ENCODE peak calls at places on chromosome 20, in seven cellular contexts. G is cardiac fibroblast; B is ecto neural progenitor cell; Z is stimulated activated CD4-positive, alpha-beta T cell treated with anti-CD3 and anti-CD28 coated beads, Interleukin-15, amount 100 ng/mL, for 1 hour; J is hepatocyte; I is GM04504; F is anterior cingulate cortex. K is an unnamed sample.
A peak's percentile ranks its signal among the peaks of the same experiment; 100 is the strongest.

GRCh38 chr20:23225407-23226060 is 125.1 kb upstream of the NXT1 start:
- DNase-seq in Z (no peak), F (peak; percentile 18), B (no peak), G (peak; percentile 96), I (peak; percentile 62), J (peak; percentile 81), K (no peak)

GRCh38 chr20:25254571-25254970 is 6.7 kb downstream of the PYGB start:
- DNase-seq in I (no peak), J (no peak), F (no peak), Z (no peak), G (no peak), B (no peak), K (no peak)

GRCh38 chr20:64083380-64084208 is 604 bp downstream of the LKAAEAR1 start:
- DNase-seq in I (no peak), Z (peak; percentile 30), F (no peak), G (peak; percentile 70), B (peak; percentile 89), J (peak; percentile 92), K (no peak)

GRCh38 chr20:47588158-47588557 is 86.5 kb downstream of the NCOA3 start:
- DNase-seq in J (no peak), B (no peak), I (no peak), Z (no peak), F (no peak), G (no peak), K (no peak)

GRCh38 chr20:41003143-41003932 is 25.3 kb upstream of the TOP1 start:
- DNase-seq in J (peak; percentile 87), G (peak; percentile 99), F (no peak), Z (peak; percentile 34), I (peak; percentile 94), B (no peak), K (peak; percentile 97)

GRCh38 chr20:48684501-48685041 is 143.2 kb downstream of the PREX1 start:
- DNase-seq in B (no peak), J (no peak), Z (no peak), G (no peak), I (no peak), F (no peak), K (no peak)

GRCh38 chr20:25226433-25227316 is 21.2 kb upstream of the PYGB start:
- DNase-seq in Z (no peak), G (no peak), B (no peak), I (no peak), J (no peak), F (no peak), K (no peak)

GRCh38 chr20:44552950-44553908 is 29.1 kb upstream of the PKIG start:
- DNase-seq in F (no peak), I (peak; percentile 63), J (peak; percentile 40), Z (no peak), B (no peak), G (peak; percentile 84), K (peak; percentile 84)

GRCh38 chr20:37615507-37616425 is 78.1 kb upstream of the CTNNBL1 start:
- DNase-seq in Z (peak; percentile 4), I (peak; percentile 4), G (peak; percentile 46), B (no peak), J (peak; percentile 46), F (no peak), K (peak; percentile 15)

GRCh38 chr20:19692685-19693119 is 65.4 kb upstream of the RIN2 start:
- DNase-seq in F (no peak), B (peak; percentile 72), Z (no peak), J (peak; percentile 66), I (no peak), G (peak; percentile 59), K (no peak)

GRCh38 chr20:49824206-49824605 is 11.6 kb downstream of the SLC9A8 start:
- DNase-seq in B (no peak), J (no peak), Z (no peak), G (no peak), I (peak; percentile 9), F (no peak), K (no peak)

GRCh38 chr20:39259010-39259803 is 297.1 kb downstream of the DHX35 start:
- DNase-seq in G (no peak), B (no peak), I (no peak), F (no peak), J (peak; percentile 50), Z (no peak), K (no peak)

GRCh38 chr20:32437391-32438074 is 79.4 kb downstream of the ASXL1 start:
- DNase-seq in F (no peak), Z (no peak), J (peak; percentile 32), I (no peak), G (no peak), B (no peak), K (no peak)

GRCh38 chr20:20334489-20334888 is 33.4 kb upstream of the INSM1 start:
- DNase-seq in B (no peak), Z (no peak), G (no peak), F (no peak), J (no peak), I (no peak), K (no peak)

GRCh38 chr20:4613718-4614620 is 107.7 kb upstream of the PRND start:
- DNase-seq in I (no peak), B (no peak), J (no peak), Z (peak; percentile 43), G (peak; percentile 61), F (peak; percentile 42), K (no peak)

GRCh38 chr20:58447733-58448391 is 58.8 kb downstream of the VAPB start:
- DNase-seq in G (peak; percentile 72), B (no peak), F (no peak), J (peak; percentile 71), Z (peak; percentile 12), I (peak; percentile 17), K (peak; percentile 16)

GRCh38 chr20:32359633-32360332 is 1.7 kb downstream of the ASXL1 start:
- DNase-seq in J (no peak), I (no peak), Z (no peak), B (no peak), F (no peak), G (peak; percentile 43), K (no peak)

GRCh38 chr20:56409521-56409920 is 2.5 kb upstream of the CASS4 start:
- DNase-seq in J (no peak), I (no peak), Z (no peak), B (no peak), F (no peak), G (peak; percentile 90), K (no peak)

K was measured in HFF-Myc.